ENCODE peak calls at places on chromosome 9, in eight cellular contexts. One of them, this sample, is unnamed.

GRCh38 chr9:88064554-88064953 is 73.7 kb downstream of the SPATA31C2 start:
- DNase-seq in progenitor cell of endocrine pancreas: no peak
- DNase-seq in GM23248: no peak
- DNase-seq in substantia nigra: no peak
- DNase-seq in activated CD8-positive, alpha-beta memory T cell treated with anti-CD3 and anti-CD28 coated beads for 1 hour: no peak
- DNase-seq in hippocampal formation: no peak
- DNase-seq in AG08395: no peak
- DNase-seq in bronchial epithelial cell: no peak
- DNase-seq in this sample: no peak

GRCh38 chr9:35616681-35617459 is 1.3 kb downstream of the CD72 start:
- DNase-seq in progenitor cell of endocrine pancreas: no peak
- DNase-seq in GM23248: peak; percentile 79
- DNase-seq in substantia nigra: no peak
- DNase-seq in activated CD8-positive, alpha-beta memory T cell treated with anti-CD3 and anti-CD28 coated beads for 1 hour: no peak
- DNase-seq in hippocampal formation: no peak
- DNase-seq in AG08395: peak; percentile 72
- DNase-seq in bronchial epithelial cell: peak; percentile 36
- DNase-seq in this sample: peak; percentile 84

GRCh38 chr9:16794871-16795639 is 75.4 kb downstream of the BNC2 start:
- DNase-seq in progenitor cell of endocrine pancreas: no peak
- DNase-seq in GM23248: peak; percentile 93
- DNase-seq in substantia nigra: no peak
- DNase-seq in activated CD8-positive, alpha-beta memory T cell treated with anti-CD3 and anti-CD28 coated beads for 1 hour: no peak
- DNase-seq in hippocampal formation: no peak
- DNase-seq in AG08395: peak; percentile 93
- DNase-seq in bronchial epithelial cell: no peak
- DNase-seq in this sample: peak; percentile 52

GRCh38 chr9:5629312-5630037 is 568 bp downstream of the RIC1 start:
- DNase-seq in progenitor cell of endocrine pancreas: peak; percentile 37
- DNase-seq in GM23248: peak; percentile 73
- DNase-seq in substantia nigra: no peak
- DNase-seq in activated CD8-positive, alpha-beta memory T cell treated with anti-CD3 and anti-CD28 coated beads for 1 hour: no peak
- DNase-seq in hippocampal formation: peak; percentile 12
- DNase-seq in AG08395: no peak
- DNase-seq in bronchial epithelial cell: peak; percentile 42
- DNase-seq in this sample: peak; percentile 75

GRCh38 chr9:93079371-93079770 is 16.6 kb upstream of the CARD19 start:
- DNase-seq in progenitor cell of endocrine pancreas: no peak
- DNase-seq in GM23248: no peak
- DNase-seq in substantia nigra: no peak
- DNase-seq in activated CD8-positive, alpha-beta memory T cell treated with anti-CD3 and anti-CD28 coated beads for 1 hour: no peak
- DNase-seq in hippocampal formation: no peak
- DNase-seq in AG08395: no peak
- DNase-seq in bronchial epithelial cell: no peak
- DNase-seq in this sample: peak; percentile 22

GRCh38 chr9:19138084-19138483 is 10.8 kb upstream of the PLIN2 start:
- DNase-seq in progenitor cell of endocrine pancreas: no peak
- DNase-seq in GM23248: no peak
- DNase-seq in substantia nigra: no peak
- DNase-seq in activated CD8-positive, alpha-beta memory T cell treated with anti-CD3 and anti-CD28 coated beads for 1 hour: no peak
- DNase-seq in hippocampal formation: no peak
- DNase-seq in AG08395: no peak
- DNase-seq in bronchial epithelial cell: no peak
- DNase-seq in this sample: no peak

GRCh38 chr9:87334366-87334765 is 163.3 kb upstream of the DAPK1 start:
- DNase-seq in progenitor cell of endocrine pancreas: no peak
- DNase-seq in GM23248: peak; percentile 14
- DNase-seq in substantia nigra: no peak
- DNase-seq in activated CD8-positive, alpha-beta memory T cell treated with anti-CD3 and anti-CD28 coated beads for 1 hour: no peak
- DNase-seq in hippocampal formation: no peak
- DNase-seq in AG08395: no peak
- DNase-seq in bronchial epithelial cell: no peak
- DNase-seq in this sample: no peak

GRCh38 chr9:98046161-98046543 is 10.4 kb upstream of the NANS start:
- DNase-seq in progenitor cell of endocrine pancreas: no peak
- DNase-seq in GM23248: no peak
- DNase-seq in substantia nigra: no peak
- DNase-seq in activated CD8-positive, alpha-beta memory T cell treated with anti-CD3 and anti-CD28 coated beads for 1 hour: no peak
- DNase-seq in hippocampal formation: no peak
- DNase-seq in AG08395: no peak
- DNase-seq in bronchial epithelial cell: no peak
- DNase-seq in this sample: no peak

GRCh38 chr9:20683351-20684034 is 566 bp upstream of the FOCAD start:
- DNase-seq in progenitor cell of endocrine pancreas: no peak
- DNase-seq in GM23248: peak; percentile 90
- DNase-seq in substantia nigra: no peak
- DNase-seq in activated CD8-positive, alpha-beta memory T cell treated with anti-CD3 and anti-CD28 coated beads for 1 hour: no peak
- DNase-seq in hippocampal formation: peak; percentile 37
- DNase-seq in AG08395: peak; percentile 49
- DNase-seq in bronchial epithelial cell: peak; percentile 71
- DNase-seq in this sample: peak; percentile 79

GRCh38 chr9:81787747-81788632 is 98.6 kb upstream of the TLE1 start:
- DNase-seq in progenitor cell of endocrine pancreas: no peak
- DNase-seq in GM23248: peak; percentile 94
- DNase-seq in substantia nigra: no peak
- DNase-seq in activated CD8-positive, alpha-beta memory T cell treated with anti-CD3 and anti-CD28 coated beads for 1 hour: no peak
- DNase-seq in hippocampal formation: no peak
- DNase-seq in AG08395: peak; percentile 95
- DNase-seq in bronchial epithelial cell: peak; percentile 69
- DNase-seq in this sample: peak; percentile 51

GRCh38 chr9:134433101-134433500 is 106.8 kb downstream of the RXRA start:
- DNase-seq in progenitor cell of endocrine pancreas: no peak
- DNase-seq in GM23248: peak; percentile 83
- DNase-seq in substantia nigra: no peak
- DNase-seq in activated CD8-positive, alpha-beta memory T cell treated with anti-CD3 and anti-CD28 coated beads for 1 hour: no peak
- DNase-seq in hippocampal formation: no peak
- DNase-seq in AG08395: peak; percentile 74
- DNase-seq in bronchial epithelial cell: peak; percentile 45
- DNase-seq in this sample: no peak

GRCh38 chr9:98045234-98046160 is 11.0 kb upstream of the NANS start:
- DNase-seq in progenitor cell of endocrine pancreas: no peak
- DNase-seq in GM23248: no peak
- DNase-seq in substantia nigra: no peak
- DNase-seq in activated CD8-positive, alpha-beta memory T cell treated with anti-CD3 and anti-CD28 coated beads for 1 hour: no peak
- DNase-seq in hippocampal formation: no peak
- DNase-seq in AG08395: no peak
- DNase-seq in bronchial epithelial cell: no peak
- DNase-seq in this sample: no peak

GRCh38 chr9:118362596-118362995 is 658.4 kb downstream of the TLR4 start:
- DNase-seq in progenitor cell of endocrine pancreas: no peak
- DNase-seq in GM23248: peak; percentile 2
- DNase-seq in substantia nigra: no peak
- DNase-seq in activated CD8-positive, alpha-beta memory T cell treated with anti-CD3 and anti-CD28 coated beads for 1 hour: no peak
- DNase-seq in hippocampal formation: no peak
- DNase-seq in AG08395: no peak
- DNase-seq in bronchial epithelial cell: no peak
- DNase-seq in this sample: no peak

GRCh38 chr9:37916471-37917314 is 12.8 kb upstream of the SLC25A51 start:
- DNase-seq in progenitor cell of endocrine pancreas: no peak
- DNase-seq in GM23248: no peak
- DNase-seq in substantia nigra: no peak
- DNase-seq in activated CD8-positive, alpha-beta memory T cell treated with anti-CD3 and anti-CD28 coated beads for 1 hour: no peak
- DNase-seq in hippocampal formation: no peak
- DNase-seq in AG08395: no peak
- DNase-seq in bronchial epithelial cell: no peak
- DNase-seq in this sample: no peak

GRCh38 chr9:94507531-94508258 is 47.2 kb upstream of the PCAT7 start:
- DNase-seq in progenitor cell of endocrine pancreas: no peak
- DNase-seq in GM23248: no peak
- DNase-seq in substantia nigra: no peak
- DNase-seq in activated CD8-positive, alpha-beta memory T cell treated with anti-CD3 and anti-CD28 coated beads for 1 hour: no peak
- DNase-seq in hippocampal formation: no peak
- DNase-seq in AG08395: no peak
- DNase-seq in bronchial epithelial cell: no peak
- DNase-seq in this sample: no peak

GRCh38 chr9:89754223-89754622 is 149.4 kb downstream of the GADD45G start:
- DNase-seq in progenitor cell of endocrine pancreas: no peak
- DNase-seq in GM23248: no peak
- DNase-seq in substantia nigra: no peak
- DNase-seq in activated CD8-positive, alpha-beta memory T cell treated with anti-CD3 and anti-CD28 coated beads for 1 hour: no peak
- DNase-seq in hippocampal formation: no peak
- DNase-seq in AG08395: no peak
- DNase-seq in bronchial epithelial cell: no peak
- DNase-seq in this sample: no peak

GRCh38 chr9:93119953-93120845 is 13.9 kb downstream of the NINJ1 start:
- DNase-seq in progenitor cell of endocrine pancreas: no peak
- DNase-seq in GM23248: peak; percentile 95
- DNase-seq in substantia nigra: peak; percentile 48
- DNase-seq in activated CD8-positive, alpha-beta memory T cell treated with anti-CD3 and anti-CD28 coated beads for 1 hour: no peak
- DNase-seq in hippocampal formation: no peak
- DNase-seq in AG08395: peak; percentile 95
- DNase-seq in bronchial epithelial cell: peak; percentile 89
- DNase-seq in this sample: peak; percentile 97

GRCh38 chr9:92196400-92196799 is 81.2 kb upstream of the SPTLC1 start:
- DNase-seq in progenitor cell of endocrine pancreas: no peak
- DNase-seq in GM23248: no peak
- DNase-seq in substantia nigra: no peak
- DNase-seq in activated CD8-positive, alpha-beta memory T cell treated with anti-CD3 and anti-CD28 coated beads for 1 hour: no peak
- DNase-seq in hippocampal formation: no peak
- DNase-seq in AG08395: no peak
- DNase-seq in bronchial epithelial cell: no peak
- DNase-seq in this sample: no peak

GRCh38 chr9:132833451-132834130 is 44.5 kb downstream of the AK8 start:
- DNase-seq in progenitor cell of endocrine pancreas: no peak
- DNase-seq in GM23248: peak; percentile 9
- DNase-seq in substantia nigra: no peak
- DNase-seq in activated CD8-positive, alpha-beta memory T cell treated with anti-CD3 and anti-CD28 coated beads for 1 hour: no peak
- DNase-seq in hippocampal formation: no peak
- DNase-seq in AG08395: peak; percentile 15
- DNase-seq in bronchial epithelial cell: no peak
- DNase-seq in this sample: no peak

GRCh38 chr9:69223605-69224004 is 49.5 kb downstream of the TJP2 start:
- DNase-seq in progenitor cell of endocrine pancreas: peak; percentile 18
- DNase-seq in GM23248: peak; percentile 77
- DNase-seq in substantia nigra: no peak
- DNase-seq in activated CD8-positive, alpha-beta memory T cell treated with anti-CD3 and anti-CD28 coated beads for 1 hour: no peak
- DNase-seq in hippocampal formation: no peak
- DNase-seq in AG08395: peak; percentile 65
- DNase-seq in bronchial epithelial cell: peak; percentile 46
- DNase-seq in this sample: no peak

GRCh38 chr9:69905291-69905690 is 84.7 kb downstream of the CFAP95 start:
- DNase-seq in progenitor cell of endocrine pancreas: no peak
- DNase-seq in GM23248: peak; percentile 63
- DNase-seq in substantia nigra: no peak
- DNase-seq in activated CD8-positive, alpha-beta memory T cell treated with anti-CD3 and anti-CD28 coated beads for 1 hour: no peak
- DNase-seq in hippocampal formation: no peak
- DNase-seq in AG08395: no peak
- DNase-seq in bronchial epithelial cell: no peak
- DNase-seq in this sample: no peak

GRCh38 chr9:34675048-34675714 is 12.7 kb upstream of the CCL27 start:
- DNase-seq in progenitor cell of endocrine pancreas: peak; percentile 77
- DNase-seq in GM23248: peak; percentile 86
- DNase-seq in substantia nigra: no peak
- DNase-seq in activated CD8-positive, alpha-beta memory T cell treated with anti-CD3 and anti-CD28 coated beads for 1 hour: no peak
- DNase-seq in hippocampal formation: peak; percentile 18
- DNase-seq in AG08395: peak; percentile 86
- DNase-seq in bronchial epithelial cell: peak; percentile 36
- DNase-seq in this sample: peak; percentile 74

GRCh38 chr9:18229992-18230676 is 243.8 kb upstream of the ADAMTSL1 start:
- DNase-seq in progenitor cell of endocrine pancreas: no peak
- DNase-seq in GM23248: no peak
- DNase-seq in substantia nigra: no peak
- DNase-seq in activated CD8-positive, alpha-beta memory T cell treated with anti-CD3 and anti-CD28 coated beads for 1 hour: no peak
- DNase-seq in hippocampal formation: no peak
- DNase-seq in AG08395: no peak
- DNase-seq in bronchial epithelial cell: no peak
- DNase-seq in this sample: no peak

This sample was measured in Right ventricle myocardium superior.